ENCODE peak calls at places on chromosomes 2 and 18, in six cellular contexts. U, X, I, B, Z and L are unnamed samples.

GRCh38 chr18:31498450-31499156 is 626 bp downstream of the DSG2 start:
- DNase-seq in U (no peak), X (no peak), I (peak), B (no peak), Z (no peak), L (no peak)

GRCh38 chr2:41941831-41942230 is 106.0 kb upstream of the PKDCC start:
- DNase-seq in U (no peak), X (no peak), I (peak), B (no peak), Z (no peak), L (no peak)

GRCh38 chr2:878245-878930 is 72.3 kb upstream of the SNTG2 start:
- DNase-seq in U (no peak), X (peak), I (no peak), B (no peak), Z (no peak), L (no peak)

GRCh38 chr18:50973367-50974126 is 5.7 kb downstream of the ELAC1 start:
- DNase-seq in U (peak), X (no peak), I (no peak), B (no peak), Z (no peak), L (no peak)

GRCh38 chr18:62935994-62936393 is 220.7 kb downstream of the PHLPP1 start:
- DNase-seq in U (no peak), X (no peak), I (no peak), B (no peak), Z (no peak), L (no peak)

GRCh38 chr2:10412380-10412779 is 35.7 kb downstream of the ODC1 start:
- DNase-seq in U (peak), X (peak), I (peak), B (no peak), Z (no peak), L (peak)

GRCh38 chr18:44602845-44603244 is 77.8 kb upstream of the SETBP1 start:
- DNase-seq in U (no peak), X (no peak), I (no peak), B (no peak), Z (no peak), L (no peak)

GRCh38 chr2:137826373-137827372 is 137.6 kb upstream of the HNMT start:
- DNase-seq in U (no peak), X (no peak), I (no peak), B (no peak), Z (peak), L (no peak)

GRCh38 chr2:128310094-128310716 is 8.5 kb downstream of the HS6ST1 start:
- DNase-seq in U (no peak), X (no peak), I (no peak), B (no peak), Z (no peak), L (no peak)

GRCh38 chr2:218172808-218173207 is 6.0 kb upstream of the CXCR1 start:
- DNase-seq in U (no peak), X (no peak), I (no peak), B (no peak), Z (no peak), L (no peak)

GRCh38 chr2:132876745-132877391 is 206.9 kb upstream of the LYPD1 start:
- DNase-seq in U (no peak), X (no peak), I (no peak), B (no peak), Z (no peak), L (no peak)

GRCh38 chr2:18987592-18988073 is 370.8 kb downstream of the OSR1 start:
- DNase-seq in U (peak), X (no peak), I (no peak), B (no peak), Z (no peak), L (no peak)

GRCh38 chr2:199464614-199465352 is 7.0 kb upstream of the SATB2 start:
- DNase-seq in U (no peak), X (no peak), I (no peak), B (no peak), Z (no peak), L (no peak)

GRCh38 chr18:27860011-27860410 is 316.9 kb downstream of the CDH2 start:
- DNase-seq in U (no peak), X (no peak), I (no peak), B (no peak), Z (no peak), L (no peak)

GRCh38 chr2:208595386-208596275 is 189.0 kb downstream of the PTH2R start:
- DNase-seq in U (no peak), X (no peak), I (peak), B (no peak), Z (no peak), L (no peak)

GRCh38 chr18:45526120-45526841 is 89.0 kb upstream of the SLC14A2 start:
- DNase-seq in U (no peak), X (no peak), I (no peak), B (no peak), Z (no peak), L (no peak)

GRCh38 chr2:42127425-42128424 is 41.4 kb upstream of the EML4 start:
- DNase-seq in U (peak), X (no peak), I (no peak), B (no peak), Z (peak), L (no peak)

GRCh38 chr2:69390474-69390873 is 3.4 kb upstream of the GFPT1 start:
- DNase-seq in U (no peak), X (no peak), I (peak), B (no peak), Z (no peak), L (no peak)

GRCh38 chr2:181917378-181917735 is 25.8 kb downstream of the ITPRID2 start:
- DNase-seq in U (no peak), X (no peak), I (no peak), B (no peak), Z (no peak), L (no peak)

GRCh38 chr18:73414598-73414997 is 546.8 kb upstream of the NETO1 start:
- DNase-seq in U (no peak), X (no peak), I (no peak), B (no peak), Z (no peak), L (no peak)

GRCh38 chr2:142602418-142602989 is 275.0 kb upstream of the KYNU start:
- DNase-seq in U (no peak), X (no peak), I (no peak), B (no peak), Z (no peak), L (no peak)

GRCh38 chr2:49241506-49241905 is 87.2 kb upstream of the FSHR start:
- DNase-seq in U (no peak), X (no peak), I (no peak), B (no peak), Z (no peak), L (no peak)

GRCh38 chr2:238136820-238137537 is 1.5 kb upstream of the KLHL30 start:
- DNase-seq in U (peak), X (no peak), I (no peak), B (no peak), Z (no peak), L (no peak)

GRCh38 chr2:127181851-127182250 is 38.2 kb downstream of the CYP27C1 start:
- DNase-seq in U (no peak), X (no peak), I (no peak), B (no peak), Z (no peak), L (no peak)

GRCh38 chr18:28574175-28574574 is 397.2 kb upstream of the CDH2 start:
- DNase-seq in U (no peak), X (no peak), I (no peak), B (no peak), Z (no peak), L (no peak)

GRCh38 chr18:46387426-46388131 is 269.4 kb downstream of the LOXHD1 start:
- DNase-seq in U (no peak), X (no peak), I (no peak), B (no peak), Z (no peak), L (no peak)

GRCh38 chr2:45269149-45269793 is 260.0 kb upstream of the SIX2 start:
- DNase-seq in U (no peak), X (no peak), I (no peak), B (no peak), Z (no peak), L (no peak)

GRCh38 chr2:11092693-11093335 is 62.5 kb upstream of the SLC66A3 start:
- DNase-seq in U (no peak), X (no peak), I (no peak), B (no peak), Z (no peak), L (no peak)

GRCh38 chr2:128452536-128453530 is 134.2 kb upstream of the HS6ST1 start:
- DNase-seq in U (no peak), X (peak), I (no peak), B (no peak), Z (no peak), L (no peak)

GRCh38 chr2:167200025-167200424 is 311.7 kb downstream of the XIRP2 start:
- DNase-seq in U (no peak), X (no peak), I (no peak), B (no peak), Z (no peak), L (no peak)

GRCh38 chr18:13216092-13216582 is 2.4 kb upstream of the LDLRAD4 start:
- DNase-seq in U (peak), X (no peak), I (no peak), B (no peak), Z (peak), L (no peak)

GRCh38 chr2:43218221-43218549 is 8.2 kb downstream of the ZFP36L2 start:
- DNase-seq in U (no peak), X (no peak), I (no peak), B (no peak), Z (no peak), L (no peak)

GRCh38 chr2:43217228-43218220 is 8.9 kb downstream of the ZFP36L2 start:
- DNase-seq in U (no peak), X (peak), I (no peak), B (no peak), Z (no peak), L (no peak)

GRCh38 chr2:43220229-43220981 is 6.0 kb downstream of the ZFP36L2 start:
- DNase-seq in U (no peak), X (no peak), I (no peak), B (no peak), Z (no peak), L (no peak)

GRCh38 chr2:43219383-43220228 is 6.8 kb downstream of the ZFP36L2 start:
- DNase-seq in U (peak), X (peak), I (peak), B (peak), Z (peak), L (peak)

GRCh38 chr2:43218550-43219382 is 7.6 kb downstream of the ZFP36L2 start:
- DNase-seq in U (peak), X (no peak), I (no peak), B (no peak), Z (no peak), L (no peak)
- TF ChIP-seq POLR2A in U (no peak), X (no peak), I (no peak), B (no peak), Z (no peak), L (no peak)

GRCh38 chr2:36367497-36368353 is 12.1 kb downstream of the CRIM1 start:
- DNase-seq in U (peak), X (no peak), I (no peak), B (no peak), Z (no peak), L (no peak)
- TF ChIP-seq POLR2AphosphoS5 in U (no peak), X (no peak), I (no peak), B (no peak), Z (no peak), L (no peak)

DNA sequence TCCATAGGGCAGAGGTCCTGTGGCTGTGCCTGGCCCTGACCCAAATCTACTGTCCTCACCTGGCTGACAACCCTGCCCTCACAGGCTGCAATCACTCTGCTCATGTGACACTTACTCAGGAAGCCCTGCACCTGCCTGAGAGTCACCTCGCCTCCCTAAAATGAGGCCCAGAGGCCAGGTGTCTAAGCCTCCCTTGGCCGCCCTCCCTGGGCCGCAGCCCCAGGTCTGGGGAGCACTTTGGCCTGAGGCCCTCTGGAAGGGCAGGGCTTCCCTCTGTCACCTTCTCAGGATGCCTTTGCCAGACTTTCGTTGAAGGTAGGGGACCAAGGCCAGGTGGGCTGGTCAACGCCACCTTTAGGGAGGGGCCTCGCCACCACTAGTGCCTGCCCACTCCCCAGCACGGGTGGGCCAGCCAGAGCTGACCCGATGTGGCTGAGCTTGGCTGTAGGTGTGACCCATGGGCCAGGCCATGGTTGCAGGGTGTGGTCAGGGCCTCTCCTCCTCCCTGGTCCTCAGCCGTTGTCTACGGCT is 6.1 kb upstream of the GPC1 start:
- DNase-seq in U (no peak), X (no peak), I (no peak), B (no peak), Z (no peak), L (no peak)
- TF ChIP-seq TAF1 in U (no peak), X (no peak), I (no peak), B (no peak), Z (no peak), L (no peak)

DNA sequence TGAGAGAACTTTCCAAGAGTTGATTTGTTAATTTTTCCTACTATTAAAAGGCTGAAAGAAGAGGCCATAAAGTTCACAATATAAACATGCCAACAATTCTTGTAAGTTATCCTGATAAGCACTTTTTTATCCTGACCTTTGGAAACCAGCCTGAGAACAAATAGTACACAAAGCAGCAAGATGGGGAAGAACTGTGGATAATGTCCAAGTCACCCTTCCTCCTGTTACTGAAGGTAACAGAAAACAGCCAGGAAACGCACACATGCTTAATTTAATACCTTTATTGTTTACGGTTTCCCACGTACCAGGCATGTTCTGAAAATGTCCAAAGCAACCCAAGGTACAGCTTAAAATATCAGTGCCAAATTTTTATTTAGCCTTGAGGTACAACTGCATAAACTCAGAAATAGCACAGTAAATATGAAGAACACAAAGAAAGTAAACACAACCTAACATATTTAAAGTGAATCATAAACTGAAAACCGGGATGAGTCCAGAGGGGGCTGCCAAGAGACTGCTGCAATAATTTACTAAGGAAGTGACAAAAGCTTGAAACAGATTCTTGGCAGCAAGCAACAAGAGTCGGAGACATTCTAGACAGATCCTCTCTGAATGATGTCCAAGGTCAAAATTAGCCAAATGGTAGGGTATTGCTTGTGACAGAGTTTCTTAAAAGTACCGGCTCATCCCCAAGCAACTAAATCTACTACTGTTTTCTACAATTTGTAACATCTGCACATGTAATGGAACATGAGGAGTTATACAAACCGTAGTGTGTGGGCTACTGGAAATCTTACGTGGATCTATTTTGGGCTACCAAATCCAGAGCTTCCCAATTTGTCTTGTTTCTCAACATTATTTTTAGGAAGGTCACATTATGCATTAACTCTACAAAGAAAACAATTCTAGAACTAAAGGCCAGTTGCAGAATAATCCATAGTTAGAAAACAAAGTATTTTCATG is 93.2 kb downstream of the CABYR start:
- DNase-seq in U (no peak), X (no peak), I (no peak), B (no peak), Z (no peak), L (no peak)
- TF ChIP-seq POLR2A in U (no peak), X (no peak), I (no peak), B (no peak), Z (no peak), L (no peak)

DNA sequence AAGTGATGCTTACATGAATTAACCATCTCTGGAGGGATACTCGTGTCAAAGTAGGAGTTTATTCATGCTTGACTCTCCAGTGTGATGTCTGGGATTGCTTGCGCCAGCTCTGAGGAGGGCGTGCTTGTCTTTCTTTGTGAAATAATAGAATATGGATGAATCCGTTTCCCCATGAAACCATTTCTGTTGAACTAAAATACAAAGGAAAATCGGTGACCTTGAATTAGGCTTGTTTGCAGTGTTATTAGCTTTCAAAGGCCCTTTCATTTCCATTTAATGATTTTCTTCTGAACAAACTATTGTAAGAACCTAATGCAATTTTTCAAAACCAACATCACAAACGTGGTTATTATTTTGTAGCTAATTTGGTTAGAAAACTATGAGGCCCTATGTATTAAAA is 78.0 kb downstream of the EML6 start:
- DNase-seq in U (peak), X (no peak), I (no peak), B (no peak), Z (no peak), L (no peak)
- TF ChIP-seq POLR2AphosphoS5 in U (no peak), X (no peak), I (no peak), B (no peak), Z (no peak), L (no peak)

GRCh38 chr2:16350211-16350610 is 315.4 kb downstream of the CYRIA start:
- DNase-seq in U (no peak), X (no peak), I (no peak), B (no peak), Z (no peak), L (no peak)

GRCh38 chr2:16351137-16351536 is 314.5 kb downstream of the CYRIA start:
- DNase-seq in U (no peak), X (no peak), I (no peak), B (no peak), Z (no peak), L (no peak)

GRCh38 chr2:16348821-16349515 is 316.7 kb downstream of the CYRIA start:
- DNase-seq in U (no peak), X (no peak), I (no peak), B (no peak), Z (no peak), L (no peak)

GRCh38 chr2:16349811-16350210 is 315.8 kb downstream of the CYRIA start:
- DNase-seq in U (no peak), X (no peak), I (no peak), B (no peak), Z (no peak), L (no peak)

DNA sequence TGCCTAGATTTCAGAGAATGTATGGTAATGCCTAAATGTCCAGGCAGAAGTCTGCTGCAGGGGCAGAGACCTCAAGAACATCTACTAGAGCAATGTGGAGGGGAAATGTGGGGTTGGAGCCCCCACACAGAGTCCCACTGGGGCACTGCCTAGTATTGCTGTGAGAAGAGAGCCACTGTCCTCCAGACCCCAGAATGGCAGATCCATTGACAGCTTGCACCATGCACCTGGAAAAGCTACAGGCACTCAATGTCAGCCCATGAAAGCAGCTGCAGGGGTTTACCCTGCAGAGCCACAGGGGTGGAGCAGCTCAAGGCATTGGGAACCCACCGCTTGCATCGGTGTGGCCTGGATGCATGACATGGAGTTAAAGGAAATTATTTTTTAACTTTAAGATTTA is 314.1 kb downstream of the CYRIA start:
- DNase-seq in U (no peak), X (no peak), I (no peak), B (no peak), Z (no peak), L (no peak)
- TF ChIP-seq TAF1 in U (no peak), X (no peak), I (no peak), B (no peak), Z (no peak), L (no peak)

GRCh38 chr2:174484573-174484972 is 2.3 kb downstream of the GPR155 start:
- DNase-seq in U (no peak), X (no peak), I (no peak), B (no peak), Z (no peak), L (no peak)

GRCh38 chr2:174490032-174490431 is 3.2 kb upstream of the GPR155 start:
- DNase-seq in U (no peak), X (no peak), I (no peak), B (no peak), Z (no peak), L (no peak)

GRCh38 chr2:174487536-174488162 is 820 bp upstream of the GPR155 start:
- DNase-seq in U (no peak), X (no peak), I (peak), B (no peak), Z (no peak), L (no peak)

GRCh38 chr2:174485763-174486613 is 841 bp downstream of the GPR155 start:
- DNase-seq in U (no peak), X (no peak), I (peak), B (no peak), Z (no peak), L (no peak)

GRCh38 chr2:174486614-174487535 is at the start of gene GPR155:
- DNase-seq in U (peak), X (peak), I (peak), B (peak), Z (peak), L (peak)
- TF ChIP-seq POLR2A in U (peak), X (peak), I (peak), B (peak), Z (peak), L (peak)